ENCODE peak calls at places on chromosomes 1 and 21, in ten cellular contexts. O, B, X, K, E, L, D, Z, Q and I are unnamed samples.

GRCh38 chr1:183223467-183223866 is 37.4 kb downstream of the LAMC2 start:
- DNase-seq in O (no peak), B (no peak), X (no peak), K (no peak), E (no peak), L (no peak), D (no peak), Z (no peak), Q (no peak), I (no peak)

GRCh38 chr1:153535664-153536585 is at the start of gene S100A6:
- DNase-seq in O (no peak), B (no peak), X (peak; percentile 94), K (peak; percentile 76), E (peak; percentile 61), L (peak; percentile 32), D (peak; percentile 95), Z (peak; percentile 77), Q (peak; percentile 92), I (peak; percentile 80)

GRCh38 chr1:29520571-29521437 is 284.5 kb downstream of the PTPRU start:
- DNase-seq in O (no peak), B (no peak), X (no peak), K (no peak), E (no peak), L (no peak), D (no peak), Z (no peak), Q (peak; percentile 6), I (no peak)

GRCh38 chr1:150555198-150555970 is 6.2 kb downstream of the ADAMTSL4 start:
- DNase-seq in O (peak; percentile 1), B (no peak), X (no peak), K (no peak), E (no peak), L (no peak), D (no peak), Z (no peak), Q (no peak), I (no peak)

GRCh38 chr21:44424608-44425306 is 30.6 kb upstream of the LRRC3 start:
- DNase-seq in O (no peak), B (no peak), X (no peak), K (no peak), E (no peak), L (no peak), D (no peak), Z (no peak), Q (peak; percentile 6), I (no peak)

GRCh38 chr1:12539705-12540579 is 78.1 kb downstream of the DHRS3 start:
- DNase-seq in O (peak; percentile 74), B (no peak), X (no peak), K (peak; percentile 79), E (no peak), L (peak; percentile 76), D (peak; percentile 61), Z (peak; percentile 98), Q (peak; percentile 93), I (peak; percentile 60)

GRCh38 chr1:51070011-51070410 is 32.0 kb upstream of the C1orf185 start:
- DNase-seq in O (no peak), B (no peak), X (peak; percentile 31), K (no peak), E (no peak), L (no peak), D (no peak), Z (no peak), Q (no peak), I (no peak)

GRCh38 chr1:201184307-201184706 is 6.3 kb upstream of the IGFN1 start:
- DNase-seq in O (no peak), B (no peak), X (no peak), K (no peak), E (no peak), L (peak; percentile 49), D (no peak), Z (no peak), Q (no peak), I (no peak)

GRCh38 chr1:147849097-147849873 is 53.3 kb upstream of the GJA8 start:
- DNase-seq in O (no peak), B (no peak), X (no peak), K (no peak), E (no peak), L (no peak), D (no peak), Z (no peak), Q (no peak), I (no peak)

GRCh38 chr1:10987840-10988417 is 24.5 kb upstream of the TARDBP start:
- DNase-seq in O (no peak), B (no peak), X (no peak), K (no peak), E (no peak), L (no peak), D (no peak), Z (no peak), Q (no peak), I (no peak)

GRCh38 chr1:33986389-33987095 is 122.7 kb downstream of the HMGB4 start:
- DNase-seq in O (no peak), B (no peak), X (no peak), K (no peak), E (peak; percentile 60), L (no peak), D (peak; percentile 56), Z (peak; percentile 23), Q (peak; percentile 80), I (no peak)

DNA sequence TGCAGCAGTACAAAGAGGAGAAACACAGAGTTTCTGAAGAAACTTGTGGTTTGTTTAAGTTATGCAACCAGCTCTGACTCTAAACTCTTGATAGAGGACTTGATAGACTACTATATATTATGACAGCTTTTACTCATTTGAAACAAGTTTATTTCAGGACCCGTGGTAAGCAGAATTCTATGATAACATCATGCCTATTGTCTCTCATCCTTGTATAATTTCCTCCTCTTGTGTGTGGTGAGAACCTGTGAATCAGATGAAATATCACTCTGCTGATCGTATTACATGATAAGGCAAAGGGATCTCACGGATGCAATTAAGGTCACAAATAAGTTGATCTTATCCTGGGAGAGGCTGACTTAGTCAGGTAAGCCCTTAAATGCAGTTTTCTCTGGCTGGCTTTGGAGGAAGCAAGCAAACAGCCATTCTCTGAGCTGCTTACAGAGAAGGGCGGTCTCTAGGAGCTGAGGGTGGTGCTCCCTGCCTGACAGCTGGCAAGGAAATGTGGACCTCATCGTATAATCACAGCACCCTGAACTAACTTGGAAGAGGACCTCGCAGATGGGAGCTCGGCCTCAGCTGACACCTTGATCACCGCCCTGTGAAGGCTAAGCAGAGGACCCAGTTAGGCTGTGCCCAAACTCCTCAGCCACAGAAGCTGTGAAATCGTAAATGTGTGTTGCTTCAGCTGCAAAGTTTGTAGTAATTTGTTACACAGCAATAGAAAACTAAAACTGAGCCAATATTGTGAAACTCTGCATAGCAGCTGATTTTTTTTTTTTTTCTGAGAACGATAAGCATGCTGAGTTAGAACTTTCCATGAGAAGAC is 151.1 kb upstream of the DPT start:
- DNase-seq in O (peak; percentile 3), B (no peak), X (peak; percentile 49), K (no peak), E (no peak), L (peak; percentile 11), D (peak; percentile 29), Z (no peak), Q (no peak), I (peak; percentile 22)
- H3K4me3 ChIP-seq in O (no peak overlapping the region), B (no peak overlapping the region), X (peak overlapping the region; percentile 44), K (no peak overlapping the region), E (no peak overlapping the region), L (no peak overlapping the region), D (no peak overlapping the region), Z (no peak overlapping the region), Q (no peak overlapping the region), I (no peak overlapping the region)

GRCh38 chr1:156921053-156921529 is 659 bp downstream of the LRRC71 start:
- DNase-seq in O (no peak), B (no peak), X (no peak), K (no peak), E (no peak), L (no peak), D (no peak), Z (no peak), Q (no peak), I (no peak)
- H3K4me3 ChIP-seq in O (peak overlapping the region; percentile 38), B (no peak overlapping the region), X (no peak overlapping the region), K (no peak overlapping the region), E (no peak overlapping the region), L (no peak overlapping the region), D (no peak overlapping the region), Z (no peak overlapping the region), Q (no peak overlapping the region), I (no peak overlapping the region)

DNA sequence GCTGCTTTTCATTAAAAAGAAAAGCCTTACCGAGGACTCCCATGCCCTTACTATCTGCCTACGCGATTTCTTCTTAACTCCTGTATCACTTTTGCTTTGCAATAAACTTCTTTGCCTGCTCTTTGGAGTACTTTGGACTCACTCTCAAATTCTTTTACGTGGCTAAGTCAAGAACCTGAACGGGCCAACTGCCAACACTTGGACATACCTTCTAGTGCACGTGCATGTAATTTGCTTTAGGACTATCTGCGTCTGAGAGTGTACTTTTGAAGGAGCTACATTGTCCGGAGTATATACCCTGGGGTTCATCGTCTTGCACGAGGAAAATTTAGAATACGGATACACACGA is 3.6 kb upstream of the OTUD3 start:
- DNase-seq in O (no peak), B (no peak), X (no peak), K (no peak), E (no peak), L (no peak), D (peak; percentile 54), Z (no peak), Q (no peak), I (no peak)
- H3K4me3 ChIP-seq in O (no peak overlapping the region), B (no peak overlapping the region), X (no peak overlapping the region), K (no peak overlapping the region), E (no peak overlapping the region), L (no peak overlapping the region), D (no peak overlapping the region), Z (no peak overlapping the region), Q (no peak overlapping the region), I (no peak overlapping the region)

GRCh38 chr1:95375201-95375600 is 141.2 kb downstream of the RWDD3 start:
- DNase-seq in O (no peak), B (no peak), X (no peak), K (no peak), E (no peak), L (no peak), D (no peak), Z (no peak), Q (no peak), I (no peak)
- H3K4me3 ChIP-seq in O (no peak overlapping the region), B (no peak overlapping the region), X (no peak overlapping the region), K (no peak overlapping the region), E (no peak overlapping the region), L (no peak overlapping the region), D (no peak overlapping the region), Z (no peak overlapping the region), Q (no peak overlapping the region), I (no peak overlapping the region)

DNA sequence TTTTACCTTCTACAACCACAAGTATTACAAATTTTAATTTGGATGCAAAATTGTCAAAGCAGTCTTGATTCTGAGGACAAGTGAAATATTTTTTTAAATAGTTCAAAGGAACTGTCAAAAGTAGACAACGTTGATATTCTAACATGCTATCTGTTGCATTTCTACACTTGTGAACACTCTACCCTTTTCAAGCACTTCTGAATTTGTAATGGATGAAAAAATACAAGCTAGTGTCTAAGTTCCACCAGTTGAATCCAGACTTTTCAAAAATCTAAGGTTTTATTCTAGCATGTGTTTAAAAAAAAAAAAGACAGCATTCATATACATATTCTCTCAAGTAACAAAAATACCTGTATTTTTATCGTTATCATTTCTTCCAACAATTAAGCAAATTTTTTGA is 2.1 kb downstream of the ARID4B start:
- DNase-seq in O (no peak), B (no peak), X (no peak), K (no peak), E (no peak), L (no peak), D (no peak), Z (no peak), Q (no peak), I (no peak)
- H3K4me3 ChIP-seq in O (peak overlapping the region; percentile 96), B (peak overlapping the region; percentile 96), X (peak overlapping the region; percentile 89), K (peak overlapping the region; percentile 90), E (peak overlapping the region; percentile 96), L (peak overlapping the region; percentile 99), D (no peak overlapping the region), Z (peak overlapping the region; percentile 94), Q (peak overlapping the region; percentile 77), I (peak overlapping the region; percentile 91)

GRCh38 chr1:203302461-203302860 is 2.9 kb upstream of the BTG2 start:
- DNase-seq in O (no peak), B (no peak), X (no peak), K (no peak), E (no peak), L (no peak), D (no peak), Z (no peak), Q (no peak), I (no peak)
- H3K4me3 ChIP-seq in O (no peak overlapping the region), B (peak overlapping the region; percentile 96), X (no peak overlapping the region), K (no peak overlapping the region), E (no peak overlapping the region), L (no peak overlapping the region), D (no peak overlapping the region), Z (no peak overlapping the region), Q (no peak overlapping the region), I (no peak overlapping the region)